ENCODE peak calls at places on chromosomes 11 and 22, in nine cellular contexts. One of them, this sample, is unnamed.

GRCh38 chr11:57597971-57598830 is 716 bp downstream of the SERPING1 start:
- DNase-seq in endothelial cell: peak
- DNase-seq in CD8-positive, alpha-beta memory T cell: no peak
- DNase-seq in effector memory CD8-positive, alpha-beta T cell: no peak
- DNase-seq in germinal center: no peak
- DNase-seq in sciatic nerve: peak
- DNase-seq in posterior vena cava: peak
- DNase-seq in nucleus accumbens: peak
- DNase-seq in amniotic stem cell: no peak
- DNase-seq in this sample: no peak

GRCh38 chr11:15603208-15603607 is 488.5 kb downstream of the INSC start:
- DNase-seq in endothelial cell: no peak
- DNase-seq in CD8-positive, alpha-beta memory T cell: no peak
- DNase-seq in effector memory CD8-positive, alpha-beta T cell: no peak
- DNase-seq in germinal center: no peak
- DNase-seq in sciatic nerve: peak
- DNase-seq in posterior vena cava: no peak
- DNase-seq in nucleus accumbens: no peak
- DNase-seq in amniotic stem cell: no peak
- DNase-seq in this sample: no peak

GRCh38 chr11:28835317-28835716 is 727.1 kb downstream of the METTL15 start:
- DNase-seq in endothelial cell: no peak
- DNase-seq in CD8-positive, alpha-beta memory T cell: no peak
- DNase-seq in effector memory CD8-positive, alpha-beta T cell: no peak
- DNase-seq in germinal center: no peak
- DNase-seq in sciatic nerve: no peak
- DNase-seq in posterior vena cava: no peak
- DNase-seq in nucleus accumbens: no peak
- DNase-seq in amniotic stem cell: no peak
- DNase-seq in this sample: no peak

GRCh38 chr22:44932493-44932892 is 77.3 kb downstream of the PHF21B start:
- DNase-seq in endothelial cell: no peak
- DNase-seq in CD8-positive, alpha-beta memory T cell: no peak
- DNase-seq in effector memory CD8-positive, alpha-beta T cell: no peak
- DNase-seq in germinal center: no peak
- DNase-seq in sciatic nerve: no peak
- DNase-seq in posterior vena cava: no peak
- DNase-seq in nucleus accumbens: no peak
- DNase-seq in amniotic stem cell: no peak
- DNase-seq in this sample: no peak

GRCh38 chr11:6561288-6561687 is 42.1 kb downstream of the RRP8 start:
- DNase-seq in endothelial cell: no peak
- DNase-seq in CD8-positive, alpha-beta memory T cell: no peak
- DNase-seq in effector memory CD8-positive, alpha-beta T cell: no peak
- DNase-seq in germinal center: no peak
- DNase-seq in sciatic nerve: no peak
- DNase-seq in posterior vena cava: no peak
- DNase-seq in nucleus accumbens: no peak
- DNase-seq in amniotic stem cell: no peak
- DNase-seq in this sample: no peak

GRCh38 chr22:50599816-50600454 is 658 bp upstream of the MAPK8IP2 start:
- DNase-seq in endothelial cell: peak
- DNase-seq in CD8-positive, alpha-beta memory T cell: peak
- DNase-seq in effector memory CD8-positive, alpha-beta T cell: peak
- DNase-seq in germinal center: peak
- DNase-seq in sciatic nerve: peak
- DNase-seq in posterior vena cava: peak
- DNase-seq in nucleus accumbens: no peak
- DNase-seq in amniotic stem cell: peak
- DNase-seq in this sample: peak

GRCh38 chr11:114615448-114616361 is 20.1 kb upstream of the NXPE4 start:
- DNase-seq in endothelial cell: no peak
- DNase-seq in CD8-positive, alpha-beta memory T cell: no peak
- DNase-seq in effector memory CD8-positive, alpha-beta T cell: no peak
- DNase-seq in germinal center: no peak
- DNase-seq in sciatic nerve: no peak
- DNase-seq in posterior vena cava: no peak
- DNase-seq in nucleus accumbens: no peak
- DNase-seq in amniotic stem cell: no peak
- DNase-seq in this sample: no peak

GRCh38 chr11:102186836-102187235 is 76.6 kb downstream of the YAP1 start:
- DNase-seq in endothelial cell: no peak
- DNase-seq in CD8-positive, alpha-beta memory T cell: no peak
- DNase-seq in effector memory CD8-positive, alpha-beta T cell: no peak
- DNase-seq in germinal center: no peak
- DNase-seq in sciatic nerve: no peak
- DNase-seq in posterior vena cava: no peak
- DNase-seq in nucleus accumbens: no peak
- DNase-seq in amniotic stem cell: no peak
- DNase-seq in this sample: no peak

GRCh38 chr22:35977136-35977535 is 51.5 kb downstream of the RBFOX2 start:
- DNase-seq in endothelial cell: no peak
- DNase-seq in CD8-positive, alpha-beta memory T cell: no peak
- DNase-seq in effector memory CD8-positive, alpha-beta T cell: no peak
- DNase-seq in germinal center: no peak
- DNase-seq in sciatic nerve: no peak
- DNase-seq in posterior vena cava: no peak
- DNase-seq in nucleus accumbens: no peak
- DNase-seq in amniotic stem cell: no peak
- DNase-seq in this sample: no peak

GRCh38 chr11:72743321-72744221 is 8.6 kb downstream of the ARAP1 start:
- DNase-seq in endothelial cell: no peak
- DNase-seq in CD8-positive, alpha-beta memory T cell: no peak
- DNase-seq in effector memory CD8-positive, alpha-beta T cell: peak
- DNase-seq in germinal center: peak
- DNase-seq in sciatic nerve: no peak
- DNase-seq in posterior vena cava: no peak
- DNase-seq in nucleus accumbens: no peak
- DNase-seq in amniotic stem cell: no peak
- DNase-seq in this sample: peak

GRCh38 chr11:19729141-19729540 is 16.5 kb downstream of the NAV2 start:
- DNase-seq in endothelial cell: no peak
- DNase-seq in CD8-positive, alpha-beta memory T cell: no peak
- DNase-seq in effector memory CD8-positive, alpha-beta T cell: no peak
- DNase-seq in germinal center: no peak
- DNase-seq in sciatic nerve: no peak
- DNase-seq in posterior vena cava: no peak
- DNase-seq in nucleus accumbens: no peak
- DNase-seq in amniotic stem cell: no peak
- DNase-seq in this sample: no peak

GRCh38 chr11:69654001-69654659 is 13.2 kb downstream of the CCND1 start:
- DNase-seq in endothelial cell: no peak
- DNase-seq in CD8-positive, alpha-beta memory T cell: no peak
- DNase-seq in effector memory CD8-positive, alpha-beta T cell: no peak
- DNase-seq in germinal center: no peak
- DNase-seq in sciatic nerve: peak
- DNase-seq in posterior vena cava: peak
- DNase-seq in nucleus accumbens: no peak
- DNase-seq in amniotic stem cell: no peak
- DNase-seq in this sample: no peak

GRCh38 chr22:28408702-28409101 is 270.9 kb downstream of the TTC28 start:
- DNase-seq in endothelial cell: no peak
- DNase-seq in CD8-positive, alpha-beta memory T cell: no peak
- DNase-seq in effector memory CD8-positive, alpha-beta T cell: no peak
- DNase-seq in germinal center: no peak
- DNase-seq in sciatic nerve: no peak
- DNase-seq in posterior vena cava: no peak
- DNase-seq in nucleus accumbens: no peak
- DNase-seq in amniotic stem cell: no peak
- DNase-seq in this sample: no peak

GRCh38 chr11:87325490-87325872 is 287.7 kb downstream of the TMEM135 start:
- DNase-seq in endothelial cell: no peak
- DNase-seq in CD8-positive, alpha-beta memory T cell: no peak
- DNase-seq in effector memory CD8-positive, alpha-beta T cell: no peak
- DNase-seq in germinal center: no peak
- DNase-seq in sciatic nerve: no peak
- DNase-seq in posterior vena cava: no peak
- DNase-seq in nucleus accumbens: no peak
- DNase-seq in amniotic stem cell: no peak
- DNase-seq in this sample: no peak

GRCh38 chr22:40237788-40238424 is 60.2 kb downstream of the TNRC6B start:
- DNase-seq in endothelial cell: no peak
- DNase-seq in CD8-positive, alpha-beta memory T cell: no peak
- DNase-seq in effector memory CD8-positive, alpha-beta T cell: no peak
- DNase-seq in germinal center: no peak
- DNase-seq in sciatic nerve: no peak
- DNase-seq in posterior vena cava: no peak
- DNase-seq in nucleus accumbens: no peak
- DNase-seq in amniotic stem cell: no peak
- DNase-seq in this sample: peak

GRCh38 chr11:1567052-1567720 is 4.9 kb downstream of the DUSP8 start:
- DNase-seq in endothelial cell: peak
- DNase-seq in CD8-positive, alpha-beta memory T cell: no peak
- DNase-seq in effector memory CD8-positive, alpha-beta T cell: no peak
- DNase-seq in germinal center: no peak
- DNase-seq in sciatic nerve: peak
- DNase-seq in posterior vena cava: no peak
- DNase-seq in nucleus accumbens: no peak
- DNase-seq in amniotic stem cell: no peak
- DNase-seq in this sample: no peak

GRCh38 chr11:10648896-10649295 is 44.7 kb downstream of the IRAG1 start:
- DNase-seq in endothelial cell: no peak
- DNase-seq in CD8-positive, alpha-beta memory T cell: no peak
- DNase-seq in effector memory CD8-positive, alpha-beta T cell: no peak
- DNase-seq in germinal center: no peak
- DNase-seq in sciatic nerve: no peak
- DNase-seq in posterior vena cava: no peak
- DNase-seq in nucleus accumbens: no peak
- DNase-seq in amniotic stem cell: no peak
- DNase-seq in this sample: no peak